ENCODE peak calls at places on chromosomes 5 and 9, in six cellular contexts. One of them, this sample, is unnamed.

GRCh38 chr9:107530682-107531081 is 41.1 kb upstream of the KLF4 start:
- DNase-seq in mucosa of descending colon: no peak
- DNase-seq in upper lobe of right lung: no peak
- DNase-seq in Peyer's patch: no peak
- DNase-seq in IMR-90: no peak
- DNase-seq in AG04449: no peak
- DNase-seq in this sample: no peak

GRCh38 chr5:67059747-67060490 is 136.7 kb downstream of the CD180 start:
- DNase-seq in mucosa of descending colon: no peak
- DNase-seq in upper lobe of right lung: no peak
- DNase-seq in Peyer's patch: no peak
- DNase-seq in IMR-90: peak
- DNase-seq in AG04449: peak
- DNase-seq in this sample: no peak

GRCh38 chr9:137370865-137371520 is 52.0 kb downstream of the EXD3 start:
- DNase-seq in mucosa of descending colon: no peak
- DNase-seq in upper lobe of right lung: no peak
- DNase-seq in Peyer's patch: no peak
- DNase-seq in IMR-90: no peak
- DNase-seq in AG04449: no peak
- DNase-seq in this sample: peak

GRCh38 chr9:24939099-24939850 is 393.6 kb upstream of the IZUMO3 start:
- DNase-seq in mucosa of descending colon: no peak
- DNase-seq in upper lobe of right lung: no peak
- DNase-seq in Peyer's patch: no peak
- DNase-seq in IMR-90: no peak
- DNase-seq in AG04449: no peak
- DNase-seq in this sample: no peak

GRCh38 chr9:107336718-107337360 is 53.8 kb downstream of the RAD23B start:
- DNase-seq in mucosa of descending colon: no peak
- DNase-seq in upper lobe of right lung: no peak
- DNase-seq in Peyer's patch: no peak
- DNase-seq in IMR-90: peak
- DNase-seq in AG04449: peak
- DNase-seq in this sample: no peak

GRCh38 chr5:143355710-143356109 is 47.8 kb downstream of the NR3C1 start:
- DNase-seq in mucosa of descending colon: no peak
- DNase-seq in upper lobe of right lung: no peak
- DNase-seq in Peyer's patch: peak
- DNase-seq in IMR-90: peak
- DNase-seq in AG04449: peak
- DNase-seq in this sample: peak

GRCh38 chr5:135441256-135441915 is 5.8 kb downstream of the DCANP1 start:
- DNase-seq in mucosa of descending colon: no peak
- DNase-seq in upper lobe of right lung: peak
- DNase-seq in Peyer's patch: peak
- DNase-seq in IMR-90: no peak
- DNase-seq in AG04449: no peak
- DNase-seq in this sample: no peak

GRCh38 chr9:126157826-126158431 is 168.7 kb upstream of the MVB12B start:
- DNase-seq in mucosa of descending colon: no peak
- DNase-seq in upper lobe of right lung: peak
- DNase-seq in Peyer's patch: no peak
- DNase-seq in IMR-90: no peak
- DNase-seq in AG04449: no peak
- DNase-seq in this sample: no peak

GRCh38 chr9:5089737-5090136 is 95.7 kb downstream of the INSL6 start:
- DNase-seq in mucosa of descending colon: no peak
- DNase-seq in upper lobe of right lung: no peak
- DNase-seq in Peyer's patch: no peak
- DNase-seq in IMR-90: no peak
- DNase-seq in AG04449: no peak
- DNase-seq in this sample: no peak

GRCh38 chr9:89312154-89312616 is 1.2 kb downstream of the CKS2 start:
- DNase-seq in mucosa of descending colon: no peak
- DNase-seq in upper lobe of right lung: no peak
- DNase-seq in Peyer's patch: no peak
- DNase-seq in IMR-90: no peak
- DNase-seq in AG04449: no peak
- DNase-seq in this sample: no peak

GRCh38 chr5:110413856-110414255 is 312.6 kb downstream of the TMEM232 start:
- DNase-seq in mucosa of descending colon: no peak
- DNase-seq in upper lobe of right lung: no peak
- DNase-seq in Peyer's patch: no peak
- DNase-seq in IMR-90: no peak
- DNase-seq in AG04449: peak
- DNase-seq in this sample: no peak

GRCh38 chr5:110414360-110414759 is 312.1 kb downstream of the TMEM232 start:
- DNase-seq in mucosa of descending colon: no peak
- DNase-seq in upper lobe of right lung: no peak
- DNase-seq in Peyer's patch: no peak
- DNase-seq in IMR-90: peak
- DNase-seq in AG04449: peak
- DNase-seq in this sample: no peak
- TF ChIP-seq CTCF in mucosa of descending colon: no peak
- TF ChIP-seq CTCF in upper lobe of right lung: peak
- TF ChIP-seq CTCF in Peyer's patch: no peak
- TF ChIP-seq CTCF in IMR-90: no peak
- TF ChIP-seq CTCF in AG04449: peak
- TF ChIP-seq CTCF in this sample: peak

GRCh38 chr5:140266471-140267200 is 36.3 kb downstream of the PFDN1 start:
- DNase-seq in mucosa of descending colon: no peak
- DNase-seq in upper lobe of right lung: no peak
- DNase-seq in Peyer's patch: no peak
- DNase-seq in IMR-90: no peak
- DNase-seq in AG04449: no peak
- DNase-seq in this sample: no peak

GRCh38 chr5:140270008-140270407 is 32.9 kb downstream of the PFDN1 start:
- DNase-seq in mucosa of descending colon: no peak
- DNase-seq in upper lobe of right lung: no peak
- DNase-seq in Peyer's patch: no peak
- DNase-seq in IMR-90: no peak
- DNase-seq in AG04449: no peak
- DNase-seq in this sample: no peak

GRCh38 chr5:140267201-140267540 is 35.7 kb downstream of the PFDN1 start:
- DNase-seq in mucosa of descending colon: no peak
- DNase-seq in upper lobe of right lung: no peak
- DNase-seq in Peyer's patch: no peak
- DNase-seq in IMR-90: no peak
- DNase-seq in AG04449: no peak
- DNase-seq in this sample: no peak

GRCh38 chr5:140265845-140266244 is 37.1 kb downstream of the PFDN1 start:
- DNase-seq in mucosa of descending colon: no peak
- DNase-seq in upper lobe of right lung: no peak
- DNase-seq in Peyer's patch: no peak
- DNase-seq in IMR-90: no peak
- DNase-seq in AG04449: no peak
- DNase-seq in this sample: no peak

GRCh38 chr5:140267559-140268018 is 35.3 kb downstream of the PFDN1 start:
- DNase-seq in mucosa of descending colon: no peak
- DNase-seq in upper lobe of right lung: no peak
- DNase-seq in Peyer's patch: no peak
- DNase-seq in IMR-90: no peak
- DNase-seq in AG04449: no peak
- DNase-seq in this sample: no peak
- H3K4me3 ChIP-seq in mucosa of descending colon: no peak
- H3K4me3 ChIP-seq in upper lobe of right lung: no peak
- H3K4me3 ChIP-seq in Peyer's patch: no peak
- H3K4me3 ChIP-seq in IMR-90: no peak
- H3K4me3 ChIP-seq in AG04449: no peak
- H3K4me3 ChIP-seq in this sample: no peak

GRCh38 chr9:73081979-73082657 is 69.5 kb upstream of the ANXA1 start:
- DNase-seq in mucosa of descending colon: no peak
- DNase-seq in upper lobe of right lung: no peak
- DNase-seq in Peyer's patch: no peak
- DNase-seq in IMR-90: peak
- DNase-seq in AG04449: no peak
- DNase-seq in this sample: no peak
- TF ChIP-seq CTCF in mucosa of descending colon: peak
- TF ChIP-seq CTCF in upper lobe of right lung: peak
- TF ChIP-seq CTCF in Peyer's patch: peak
- TF ChIP-seq CTCF in IMR-90: peak
- TF ChIP-seq CTCF in AG04449: peak
- TF ChIP-seq CTCF in this sample: peak

GRCh38 chr5:17378346-17378984 is 119.6 kb upstream of the TAF11L2 start:
- DNase-seq in mucosa of descending colon: no peak
- DNase-seq in upper lobe of right lung: no peak
- DNase-seq in Peyer's patch: no peak
- DNase-seq in IMR-90: peak
- DNase-seq in AG04449: peak
- DNase-seq in this sample: no peak
- H3K4me3 ChIP-seq in mucosa of descending colon: no peak
- H3K4me3 ChIP-seq in upper lobe of right lung: no peak
- H3K4me3 ChIP-seq in Peyer's patch: no peak
- H3K4me3 ChIP-seq in IMR-90: peak
- H3K4me3 ChIP-seq in AG04449: no peak
- H3K4me3 ChIP-seq in this sample: no peak